ENCODE peak calls at places on chromosomes 1 and 21, in nine cellular contexts. One of them, this sample, is unnamed.

GRCh38 chr1:218852541-218852940 is 321.1 kb upstream of the LYPLAL1 start:
- DNase-seq in coronary artery: no peak
- DNase-seq in CD4-positive, alpha-beta T cell: no peak
- DNase-seq in heart left ventricle: no peak
- DNase-seq in sciatic nerve: no peak
- DNase-seq in nucleus accumbens: no peak
- DNase-seq in head of caudate nucleus: no peak
- DNase-seq in HFF-Myc: no peak
- DNase-seq in brain microvascular endothelial cell: no peak
- DNase-seq in this sample: no peak

GRCh38 chr1:215860833-215861232 is 293.7 kb downstream of the KCTD3 start:
- DNase-seq in coronary artery: no peak
- DNase-seq in CD4-positive, alpha-beta T cell: no peak
- DNase-seq in heart left ventricle: no peak
- DNase-seq in sciatic nerve: no peak
- DNase-seq in nucleus accumbens: no peak
- DNase-seq in head of caudate nucleus: no peak
- DNase-seq in HFF-Myc: no peak
- DNase-seq in brain microvascular endothelial cell: no peak
- DNase-seq in this sample: no peak

GRCh38 chr1:243917177-243917862 is 67.3 kb upstream of the AKT3 start:
- DNase-seq in coronary artery: no peak
- DNase-seq in CD4-positive, alpha-beta T cell: no peak
- DNase-seq in heart left ventricle: peak
- DNase-seq in sciatic nerve: peak
- DNase-seq in nucleus accumbens: peak
- DNase-seq in head of caudate nucleus: peak
- DNase-seq in HFF-Myc: peak
- DNase-seq in brain microvascular endothelial cell: peak
- DNase-seq in this sample: no peak

GRCh38 chr1:85344256-85344694 is 67.8 kb upstream of the BCL10 start:
- DNase-seq in coronary artery: no peak
- DNase-seq in CD4-positive, alpha-beta T cell: no peak
- DNase-seq in heart left ventricle: no peak
- DNase-seq in sciatic nerve: no peak
- DNase-seq in nucleus accumbens: no peak
- DNase-seq in head of caudate nucleus: no peak
- DNase-seq in HFF-Myc: no peak
- DNase-seq in brain microvascular endothelial cell: peak
- DNase-seq in this sample: no peak

GRCh38 chr1:28602536-28603439 is 10.7 kb downstream of the RAB42 start:
- DNase-seq in coronary artery: no peak
- DNase-seq in CD4-positive, alpha-beta T cell: peak
- DNase-seq in heart left ventricle: peak
- DNase-seq in sciatic nerve: peak
- DNase-seq in nucleus accumbens: no peak
- DNase-seq in head of caudate nucleus: peak
- DNase-seq in HFF-Myc: peak
- DNase-seq in brain microvascular endothelial cell: peak
- DNase-seq in this sample: peak

GRCh38 chr1:55559802-55560201 is 344.6 kb upstream of the USP24 start:
- DNase-seq in coronary artery: no peak
- DNase-seq in CD4-positive, alpha-beta T cell: no peak
- DNase-seq in heart left ventricle: no peak
- DNase-seq in sciatic nerve: no peak
- DNase-seq in nucleus accumbens: no peak
- DNase-seq in head of caudate nucleus: no peak
- DNase-seq in HFF-Myc: no peak
- DNase-seq in brain microvascular endothelial cell: no peak
- DNase-seq in this sample: no peak

GRCh38 chr1:112172294-112172882 is 182.9 kb upstream of the KCND3 start:
- DNase-seq in coronary artery: no peak
- DNase-seq in CD4-positive, alpha-beta T cell: no peak
- DNase-seq in heart left ventricle: peak
- DNase-seq in sciatic nerve: peak
- DNase-seq in nucleus accumbens: no peak
- DNase-seq in head of caudate nucleus: no peak
- DNase-seq in HFF-Myc: peak
- DNase-seq in brain microvascular endothelial cell: peak
- DNase-seq in this sample: peak

GRCh38 chr1:59349101-59349500 is 52.2 kb downstream of the FGGY start:
- DNase-seq in coronary artery: no peak
- DNase-seq in CD4-positive, alpha-beta T cell: no peak
- DNase-seq in heart left ventricle: no peak
- DNase-seq in sciatic nerve: no peak
- DNase-seq in nucleus accumbens: no peak
- DNase-seq in head of caudate nucleus: no peak
- DNase-seq in HFF-Myc: no peak
- DNase-seq in brain microvascular endothelial cell: no peak
- DNase-seq in this sample: no peak

GRCh38 chr1:240027059-240027462 is 64.6 kb upstream of the FMN2 start:
- DNase-seq in coronary artery: no peak
- DNase-seq in CD4-positive, alpha-beta T cell: no peak
- DNase-seq in heart left ventricle: no peak
- DNase-seq in sciatic nerve: peak
- DNase-seq in nucleus accumbens: peak
- DNase-seq in head of caudate nucleus: peak
- DNase-seq in HFF-Myc: no peak
- DNase-seq in brain microvascular endothelial cell: peak
- DNase-seq in this sample: peak

GRCh38 chr1:43933386-43934278 is at the start of gene ARTN:
- DNase-seq in coronary artery: no peak
- DNase-seq in CD4-positive, alpha-beta T cell: no peak
- DNase-seq in heart left ventricle: peak
- DNase-seq in sciatic nerve: no peak
- DNase-seq in nucleus accumbens: no peak
- DNase-seq in head of caudate nucleus: no peak
- DNase-seq in HFF-Myc: no peak
- DNase-seq in brain microvascular endothelial cell: no peak
- DNase-seq in this sample: no peak

GRCh38 chr21:22871692-22872091 is 1873.5 kb downstream of the NCAM2 start:
- DNase-seq in coronary artery: no peak
- DNase-seq in CD4-positive, alpha-beta T cell: no peak
- DNase-seq in heart left ventricle: no peak
- DNase-seq in sciatic nerve: no peak
- DNase-seq in nucleus accumbens: no peak
- DNase-seq in head of caudate nucleus: no peak
- DNase-seq in HFF-Myc: no peak
- DNase-seq in brain microvascular endothelial cell: no peak
- DNase-seq in this sample: no peak

GRCh38 chr1:234969630-234970370 is 158.8 kb downstream of the TOMM20 start:
- DNase-seq in coronary artery: peak
- DNase-seq in CD4-positive, alpha-beta T cell: no peak
- DNase-seq in heart left ventricle: peak
- DNase-seq in sciatic nerve: peak
- DNase-seq in nucleus accumbens: peak
- DNase-seq in head of caudate nucleus: peak
- DNase-seq in HFF-Myc: peak
- DNase-seq in brain microvascular endothelial cell: peak
- DNase-seq in this sample: no peak

GRCh38 chr1:219432966-219433365 is 179.9 kb downstream of the ZC3H11B start:
- DNase-seq in coronary artery: no peak
- DNase-seq in CD4-positive, alpha-beta T cell: no peak
- DNase-seq in heart left ventricle: no peak
- DNase-seq in sciatic nerve: no peak
- DNase-seq in nucleus accumbens: no peak
- DNase-seq in head of caudate nucleus: no peak
- DNase-seq in HFF-Myc: no peak
- DNase-seq in brain microvascular endothelial cell: no peak
- DNase-seq in this sample: no peak

GRCh38 chr1:214280386-214281029 is 451 bp upstream of the SMYD2 start:
- DNase-seq in coronary artery: no peak
- DNase-seq in CD4-positive, alpha-beta T cell: no peak
- DNase-seq in heart left ventricle: peak
- DNase-seq in sciatic nerve: no peak
- DNase-seq in nucleus accumbens: no peak
- DNase-seq in head of caudate nucleus: no peak
- DNase-seq in HFF-Myc: no peak
- DNase-seq in brain microvascular endothelial cell: no peak
- DNase-seq in this sample: peak

GRCh38 chr1:198030682-198031081 is 113.5 kb downstream of the LHX9 start:
- DNase-seq in coronary artery: no peak
- DNase-seq in CD4-positive, alpha-beta T cell: no peak
- DNase-seq in heart left ventricle: no peak
- DNase-seq in sciatic nerve: no peak
- DNase-seq in nucleus accumbens: no peak
- DNase-seq in head of caudate nucleus: no peak
- DNase-seq in HFF-Myc: peak
- DNase-seq in brain microvascular endothelial cell: no peak
- DNase-seq in this sample: no peak

This sample was measured in Jurkat, Clone E6-1.